ENCODE peak calls at places on chromosomes 12 and 14, in seven cellular contexts. Y, G, R, E, T, P and A are unnamed samples.

GRCh38 chr12:586318-587071 is 76.8 kb downstream of the NINJ2 start:
- DNase-seq in G (no peak), T (no peak), Y (no peak), P (no peak), R (no peak), E (no peak), A (no peak)

GRCh38 chr14:62532186-62532585 is 513.1 kb downstream of the KCNH5 start:
- DNase-seq in Y (no peak), P (no peak), T (no peak), G (no peak), E (no peak), R (no peak), A (no peak)

GRCh38 chr12:130014485-130014807 is 110.6 kb upstream of the TMEM132D start:
- DNase-seq in Y (no peak), E (peak; percentile 43), R (no peak), T (no peak), G (no peak), P (no peak), A (no peak)

GRCh38 chr14:69079188-69079742 is 73.7 kb downstream of the DCAF5 start:
- DNase-seq in G (peak; percentile 44), Y (no peak), T (no peak), E (no peak), P (no peak), R (no peak), A (no peak)

GRCh38 chr14:20976291-20976690 is 13.5 kb upstream of the METTL17 start:
- DNase-seq in P (no peak), E (no peak), T (no peak), Y (no peak), R (no peak), G (no peak), A (no peak)

GRCh38 chr12:1592444-1593231 is 1.7 kb downstream of the FBXL14 start:
- DNase-seq in T (no peak), R (peak; percentile 83), E (peak; percentile 24), G (no peak), Y (peak; percentile 20), P (peak; percentile 83), A (peak; percentile 18)

GRCh38 chr12:14567311-14568195 is at the start of gene PLBD1:
- DNase-seq in E (peak; percentile 46), T (peak; percentile 62), G (peak; percentile 37), R (no peak), P (peak; percentile 78), Y (no peak), A (no peak)

GRCh38 chr12:53995311-53996187 is 4.4 kb upstream of the HOXC9 start:
- DNase-seq in R (no peak), Y (no peak), E (no peak), T (no peak), P (no peak), G (no peak), A (no peak)

GRCh38 chr12:76634074-76634570 is 74.6 kb upstream of the OSBPL8 start:
- DNase-seq in E (no peak), R (no peak), P (no peak), T (no peak), G (no peak), Y (no peak), A (no peak)

GRCh38 chr14:61322011-61322798 is 826 bp downstream of the PRKCH start:
- DNase-seq in R (no peak), G (peak; percentile 6), E (peak; percentile 12), P (no peak), Y (no peak), T (peak; percentile 81), A (peak; percentile 34)

GRCh38 chr12:51275088-51275487 is 4.9 kb upstream of the SMAGP start:
- DNase-seq in T (no peak), P (no peak), Y (no peak), G (no peak), R (no peak), E (no peak), A (no peak)
- H3K9me3 ChIP-seq in T (no peaks in the 10 kb centered on the region), P (no peaks in the 10 kb centered on the region), Y (no peaks in the 10 kb centered on the region), G (no peaks in the 10 kb centered on the region), R (no peaks in the 10 kb centered on the region), E (no peaks in the 10 kb centered on the region), A (no peaks in the 10 kb centered on the region)

GRCh38 chr12:131442337-131442918 is 268.5 kb upstream of the SFSWAP start:
- DNase-seq in G (no peak), T (no peak), R (no peak), Y (no peak), E (no peak), P (peak; percentile 11), A (no peak)
- H3K9me3 ChIP-seq in G (no peaks in the 10 kb centered on the region), T (no peaks in the 10 kb centered on the region), R (no peaks in the 10 kb centered on the region), Y (no peaks in the 10 kb centered on the region), E (no peaks in the 10 kb centered on the region), P (no peaks in the 10 kb centered on the region), A (no peaks in the 10 kb centered on the region)

GRCh38 chr12:30395190-30395589 is 300.5 kb downstream of the IPO8 start:
- DNase-seq in Y (no peak), G (no peak), R (no peak), T (no peak), P (no peak), E (no peak), A (no peak)
- H3K9me3 ChIP-seq in Y (no peaks in the 10 kb centered on the region), G (peaks cover 8% of the 10 kb centered on the region), R (no peaks in the 10 kb centered on the region), T (peaks cover 22% of the 10 kb centered on the region), P (no peaks in the 10 kb centered on the region), E (no peaks in the 10 kb centered on the region), A (no peaks in the 10 kb centered on the region)

GRCh38 chr14:105845725-105846309 is 319.4 kb downstream of the TMEM121 start:
- DNase-seq in E (no peak), R (no peak), P (peak; percentile 30), Y (no peak), G (no peak), T (no peak), A (peak; percentile 2)
- H3K9me3 ChIP-seq in E (no peaks in the 10 kb centered on the region), R (no peaks in the 10 kb centered on the region), P (no peaks in the 10 kb centered on the region), Y (no peaks in the 10 kb centered on the region), G (no peaks in the 10 kb centered on the region), T (peaks cover 11% of the 10 kb centered on the region), A (no peaks in the 10 kb centered on the region)

DNA sequence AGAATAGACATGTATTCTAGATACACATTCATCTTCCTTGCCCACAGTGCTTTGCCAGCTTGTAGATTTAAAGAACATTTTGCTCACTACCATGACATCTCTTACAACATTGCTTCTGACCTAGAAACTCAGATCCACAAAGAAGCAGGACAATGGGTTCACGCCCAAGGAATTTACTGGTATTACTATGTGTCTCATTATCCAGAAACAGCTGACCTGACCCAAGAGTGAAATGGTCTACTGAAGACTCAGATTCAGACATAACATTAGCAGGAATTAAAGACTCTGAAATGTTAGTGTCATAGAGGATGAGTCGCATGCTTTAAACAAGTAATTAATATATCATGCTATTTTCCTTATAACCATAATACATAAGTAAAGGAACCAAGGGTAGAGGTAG is 731.4 kb downstream of the GALC start:
- DNase-seq in G (no peak), P (no peak), E (no peak), R (no peak), T (no peak), Y (no peak), A (no peak)
- H3K9me3 ChIP-seq in G (peaks cover 2% of the 10 kb centered on the region), P (no peaks in the 10 kb centered on the region), E (no peaks in the 10 kb centered on the region), R (no peaks in the 10 kb centered on the region), T (no peaks in the 10 kb centered on the region), Y (no peaks in the 10 kb centered on the region), A (no peaks in the 10 kb centered on the region)